ENCODE peak calls at places on chromosomes 4 and X, in eight cellular contexts. One of them, this sample, is unnamed.

GRCh38 chr4:24734511-24734910 is 60.9 kb upstream of the SOD3 start:
- DNase-seq in fibroblast of lung: peak; percentile 51
- DNase-seq in H9: no peak
- DNase-seq in keratinocyte: no peak
- DNase-seq in H1: peak; percentile 2
- DNase-seq in HCT116: no peak
- DNase-seq in PC-9: no peak
- DNase-seq in mammary epithelial cell: no peak
- DNase-seq in this sample: no peak

GRCh38 chrX:136170109-136170800 is 22.9 kb downstream of the FHL1 start:
- DNase-seq in fibroblast of lung: peak; percentile 45
- DNase-seq in H9: no peak
- DNase-seq in keratinocyte: no peak
- DNase-seq in H1: no peak
- DNase-seq in HCT116: no peak
- DNase-seq in PC-9: no peak
- DNase-seq in mammary epithelial cell: no peak
- DNase-seq in this sample: no peak

GRCh38 chr4:22099896-22100295 is 151.3 kb upstream of the KCNIP4 start:
- DNase-seq in fibroblast of lung: peak; percentile 73
- DNase-seq in H9: no peak
- DNase-seq in keratinocyte: no peak
- DNase-seq in H1: no peak
- DNase-seq in HCT116: no peak
- DNase-seq in PC-9: no peak
- DNase-seq in mammary epithelial cell: peak; percentile 55
- DNase-seq in this sample: no peak

GRCh38 chr4:632926-633325 is 7.6 kb downstream of the PDE6B start:
- DNase-seq in fibroblast of lung: no peak
- DNase-seq in H9: no peak
- DNase-seq in keratinocyte: no peak
- DNase-seq in H1: no peak
- DNase-seq in HCT116: no peak
- DNase-seq in PC-9: no peak
- DNase-seq in mammary epithelial cell: no peak
- DNase-seq in this sample: no peak

GRCh38 chr4:39048291-39048690 is 13.7 kb upstream of the KLHL5 start:
- DNase-seq in fibroblast of lung: no peak
- DNase-seq in H9: no peak
- DNase-seq in keratinocyte: no peak
- DNase-seq in H1: no peak
- DNase-seq in HCT116: no peak
- DNase-seq in PC-9: no peak
- DNase-seq in mammary epithelial cell: no peak
- DNase-seq in this sample: no peak

GRCh38 chr4:109728385-109728784 is 1.5 kb downstream of the PLA2G12A start:
- DNase-seq in fibroblast of lung: no peak
- DNase-seq in H9: no peak
- DNase-seq in keratinocyte: no peak
- DNase-seq in H1: no peak
- DNase-seq in HCT116: no peak
- DNase-seq in PC-9: no peak
- DNase-seq in mammary epithelial cell: no peak
- DNase-seq in this sample: no peak

GRCh38 chr4:43943998-43944397 is 504.6 kb downstream of the KCTD8 start:
- DNase-seq in fibroblast of lung: no peak
- DNase-seq in H9: no peak
- DNase-seq in keratinocyte: no peak
- DNase-seq in H1: no peak
- DNase-seq in HCT116: no peak
- DNase-seq in PC-9: no peak
- DNase-seq in mammary epithelial cell: no peak
- DNase-seq in this sample: no peak

GRCh38 chrX:10104958-10105658 is 51.7 kb upstream of the CLCN4 start:
- DNase-seq in fibroblast of lung: no peak
- DNase-seq in H9: no peak
- DNase-seq in keratinocyte: no peak
- DNase-seq in H1: no peak
- DNase-seq in HCT116: no peak
- DNase-seq in PC-9: no peak
- DNase-seq in mammary epithelial cell: no peak
- DNase-seq in this sample: no peak

GRCh38 chrX:10620121-10620699 is at the start of gene MID1:
- DNase-seq in fibroblast of lung: peak; percentile 85
- DNase-seq in H9: peak; percentile 82
- DNase-seq in keratinocyte: no peak
- DNase-seq in H1: peak; percentile 60
- DNase-seq in HCT116: peak; percentile 55
- DNase-seq in PC-9: peak; percentile 71
- DNase-seq in mammary epithelial cell: peak; percentile 79
- DNase-seq in this sample: no peak

GRCh38 chr4:98446499-98447375 is 185.6 kb downstream of the RAP1GDS1 start:
- DNase-seq in fibroblast of lung: peak; percentile 96
- DNase-seq in H9: no peak
- DNase-seq in keratinocyte: peak; percentile 36
- DNase-seq in H1: no peak
- DNase-seq in HCT116: no peak
- DNase-seq in PC-9: no peak
- DNase-seq in mammary epithelial cell: peak; percentile 94
- DNase-seq in this sample: peak; percentile 89

GRCh38 chr4:181161669-181162068 is 1081.5 kb upstream of the TENM3 start:
- DNase-seq in fibroblast of lung: peak; percentile 71
- DNase-seq in H9: no peak
- DNase-seq in keratinocyte: no peak
- DNase-seq in H1: no peak
- DNase-seq in HCT116: no peak
- DNase-seq in PC-9: no peak
- DNase-seq in mammary epithelial cell: no peak
- DNase-seq in this sample: no peak

GRCh38 chr4:91826186-91826585 is 477.6 kb upstream of the GRID2 start:
- DNase-seq in fibroblast of lung: peak; percentile 68
- DNase-seq in H9: no peak
- DNase-seq in keratinocyte: peak; percentile 26
- DNase-seq in H1: no peak
- DNase-seq in HCT116: no peak
- DNase-seq in PC-9: peak; percentile 29
- DNase-seq in mammary epithelial cell: peak; percentile 87
- DNase-seq in this sample: no peak

GRCh38 chr4:16264798-16265197 is 38.5 kb upstream of the TAPT1 start:
- DNase-seq in fibroblast of lung: peak; percentile 39
- DNase-seq in H9: no peak
- DNase-seq in keratinocyte: no peak
- DNase-seq in H1: no peak
- DNase-seq in HCT116: peak; percentile 35
- DNase-seq in PC-9: no peak
- DNase-seq in mammary epithelial cell: peak; percentile 24
- DNase-seq in this sample: no peak

GRCh38 chrX:1289535-1289934 is 20.9 kb downstream of the CSF2RA start:
- DNase-seq in fibroblast of lung: no peak
- DNase-seq in H9: no peak
- DNase-seq in keratinocyte: no peak
- DNase-seq in H1: no peak
- DNase-seq in HCT116: no peak
- DNase-seq in PC-9: no peak
- DNase-seq in mammary epithelial cell: no peak
- DNase-seq in this sample: no peak
- H2AFZ ChIP-seq in fibroblast of lung: no peak overlapping the region
- H2AFZ ChIP-seq in H9: no peak overlapping the region
- H2AFZ ChIP-seq in keratinocyte: no peak overlapping the region
- H2AFZ ChIP-seq in H1: no peak overlapping the region
- H2AFZ ChIP-seq in HCT116: no peak overlapping the region
- H2AFZ ChIP-seq in PC-9: no peak overlapping the region
- H2AFZ ChIP-seq in mammary epithelial cell: no peak overlapping the region
- H2AFZ ChIP-seq in this sample: no peak overlapping the region

GRCh38 chr4:78707268-78707667 is 68.9 kb upstream of the BMP2K start:
- DNase-seq in fibroblast of lung: no peak
- DNase-seq in H9: no peak
- DNase-seq in keratinocyte: no peak
- DNase-seq in H1: no peak
- DNase-seq in HCT116: no peak
- DNase-seq in PC-9: no peak
- DNase-seq in mammary epithelial cell: no peak
- DNase-seq in this sample: no peak

GRCh38 chr4:78703079-78703478 is 73.1 kb upstream of the BMP2K start:
- DNase-seq in fibroblast of lung: no peak
- DNase-seq in H9: no peak
- DNase-seq in keratinocyte: no peak
- DNase-seq in H1: no peak
- DNase-seq in HCT116: no peak
- DNase-seq in PC-9: no peak
- DNase-seq in mammary epithelial cell: no peak
- DNase-seq in this sample: no peak

GRCh38 chr4:78706302-78706701 is 69.8 kb upstream of the BMP2K start:
- DNase-seq in fibroblast of lung: peak; percentile 19
- DNase-seq in H9: peak; percentile 49
- DNase-seq in keratinocyte: no peak
- DNase-seq in H1: no peak
- DNase-seq in HCT116: no peak
- DNase-seq in PC-9: peak; percentile 15
- DNase-seq in mammary epithelial cell: no peak
- DNase-seq in this sample: no peak

GRCh38 chr4:78704981-78705757 is 71.0 kb upstream of the BMP2K start:
- DNase-seq in fibroblast of lung: peak; percentile 80
- DNase-seq in H9: no peak
- DNase-seq in keratinocyte: peak; percentile 79
- DNase-seq in H1: no peak
- DNase-seq in HCT116: no peak
- DNase-seq in PC-9: peak; percentile 6
- DNase-seq in mammary epithelial cell: peak; percentile 58
- DNase-seq in this sample: no peak

DNA sequence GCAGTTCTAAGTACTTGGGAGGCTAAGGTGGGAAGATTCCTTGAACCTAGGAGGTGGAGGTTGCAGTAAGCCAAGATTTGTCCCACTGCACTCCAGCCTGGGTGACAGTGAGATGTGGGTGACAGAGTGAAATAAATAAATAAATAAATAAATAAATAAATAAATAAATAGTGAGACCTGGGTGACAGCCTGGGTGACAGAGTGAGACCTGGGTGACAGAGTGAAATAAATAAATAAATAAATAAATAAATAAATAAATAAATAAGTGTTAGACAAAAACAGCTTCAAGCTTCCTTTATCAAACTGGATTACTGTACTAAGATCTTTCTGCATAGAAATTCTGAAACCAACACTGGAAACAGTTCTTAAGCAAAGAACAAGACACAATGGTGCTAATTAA is 71.8 kb upstream of the BMP2K start:
- DNase-seq in fibroblast of lung: no peak
- DNase-seq in H9: no peak
- DNase-seq in keratinocyte: no peak
- DNase-seq in H1: no peak
- DNase-seq in HCT116: no peak
- DNase-seq in PC-9: no peak
- DNase-seq in mammary epithelial cell: no peak
- DNase-seq in this sample: no peak
- H3K27ac ChIP-seq in fibroblast of lung: no peak overlapping the region
- H3K27ac ChIP-seq in H9: no peak overlapping the region
- H3K27ac ChIP-seq in keratinocyte: no peak overlapping the region
- H3K27ac ChIP-seq in H1: no peak overlapping the region
- H3K27ac ChIP-seq in HCT116: no peak overlapping the region
- H3K27ac ChIP-seq in PC-9: no peak overlapping the region
- H3K27ac ChIP-seq in mammary epithelial cell: no peak overlapping the region
- H3K27ac ChIP-seq in this sample: no peak overlapping the region

GRCh38 chrX:39894626-39895025 is 203.1 kb downstream of the BCOR start:
- DNase-seq in fibroblast of lung: no peak
- DNase-seq in H9: no peak
- DNase-seq in keratinocyte: no peak
- DNase-seq in H1: no peak
- DNase-seq in HCT116: no peak
- DNase-seq in PC-9: no peak
- DNase-seq in mammary epithelial cell: no peak
- DNase-seq in this sample: no peak
- H2AFZ ChIP-seq in fibroblast of lung: no peak overlapping the region
- H2AFZ ChIP-seq in H9: no peak overlapping the region
- H2AFZ ChIP-seq in keratinocyte: no peak overlapping the region
- H2AFZ ChIP-seq in H1: no peak overlapping the region
- H2AFZ ChIP-seq in HCT116: no peak overlapping the region
- H2AFZ ChIP-seq in PC-9: no peak overlapping the region
- H2AFZ ChIP-seq in mammary epithelial cell: no peak overlapping the region
- H2AFZ ChIP-seq in this sample: no peak overlapping the region

DNA sequence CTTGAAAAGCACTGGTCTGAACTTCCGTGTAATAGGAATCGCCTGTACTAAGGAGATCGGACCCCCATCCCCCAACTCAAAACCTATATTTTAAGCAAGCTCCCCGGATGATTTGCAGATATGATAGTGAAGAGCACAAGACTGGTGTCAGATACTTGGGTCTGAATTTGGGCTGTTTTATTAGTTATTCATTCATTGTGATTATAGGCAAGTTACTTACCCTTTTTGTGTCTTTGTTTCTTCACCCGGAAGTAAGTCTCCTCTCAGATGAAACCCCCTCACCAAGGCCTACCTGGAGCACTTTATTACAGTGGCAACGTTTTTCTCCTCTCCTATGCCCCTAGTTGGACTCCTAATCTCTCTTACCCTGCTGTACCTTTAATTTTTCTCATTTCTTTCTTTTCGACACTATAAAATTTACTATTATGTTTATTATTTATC is 17.4 kb downstream of the STAP1 start:
- DNase-seq in fibroblast of lung: no peak
- DNase-seq in H9: no peak
- DNase-seq in keratinocyte: no peak
- DNase-seq in H1: no peak
- DNase-seq in HCT116: no peak
- DNase-seq in PC-9: no peak
- DNase-seq in mammary epithelial cell: no peak
- DNase-seq in this sample: no peak
- H3K27ac ChIP-seq in fibroblast of lung: no peak overlapping the region
- H3K27ac ChIP-seq in H9: no peak overlapping the region
- H3K27ac ChIP-seq in keratinocyte: no peak overlapping the region
- H3K27ac ChIP-seq in H1: no peak overlapping the region
- H3K27ac ChIP-seq in HCT116: no peak overlapping the region
- H3K27ac ChIP-seq in PC-9: no peak overlapping the region
- H3K27ac ChIP-seq in mammary epithelial cell: no peak overlapping the region
- H3K27ac ChIP-seq in this sample: no peak overlapping the region

GRCh38 chr4:128525939-128526630 is 238.5 kb upstream of the PGRMC2 start:
- DNase-seq in fibroblast of lung: peak; percentile 56
- DNase-seq in H9: no peak
- DNase-seq in keratinocyte: no peak
- DNase-seq in H1: no peak
- DNase-seq in HCT116: no peak
- DNase-seq in PC-9: peak; percentile 24
- DNase-seq in mammary epithelial cell: peak; percentile 43
- DNase-seq in this sample: no peak
- H2AFZ ChIP-seq in fibroblast of lung: no peak overlapping the region
- H2AFZ ChIP-seq in H9: no peak overlapping the region
- H2AFZ ChIP-seq in keratinocyte: no peak overlapping the region
- H2AFZ ChIP-seq in H1: no peak overlapping the region
- H2AFZ ChIP-seq in HCT116: peak overlapping the region; percentile 57
- H2AFZ ChIP-seq in PC-9: no peak overlapping the region
- H2AFZ ChIP-seq in mammary epithelial cell: peak overlapping the region; percentile 25
- H2AFZ ChIP-seq in this sample: no peak overlapping the region

DNA sequence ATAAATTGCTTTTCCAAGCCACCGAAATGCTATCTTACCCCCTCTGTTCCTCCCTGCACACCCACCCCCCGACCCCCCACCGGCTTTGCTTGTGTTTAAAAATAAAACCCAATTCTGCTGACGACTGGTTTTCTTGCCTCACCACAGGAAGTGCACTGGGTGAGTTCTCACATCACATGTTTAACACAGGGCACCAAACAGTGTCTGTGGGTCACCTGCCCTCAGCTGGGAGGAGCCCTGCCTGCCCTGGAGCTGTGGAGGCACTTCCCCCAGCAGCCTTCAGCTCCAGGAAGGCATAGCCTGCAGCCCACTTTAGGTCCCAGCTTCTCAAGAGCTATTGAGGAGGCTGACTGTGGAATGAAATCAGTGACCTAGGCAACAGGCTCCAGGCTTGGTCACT is 8.8 kb downstream of the TMEM255A start:
- DNase-seq in fibroblast of lung: no peak
- DNase-seq in H9: peak; percentile 46
- DNase-seq in keratinocyte: no peak
- DNase-seq in H1: no peak
- DNase-seq in HCT116: no peak
- DNase-seq in PC-9: no peak
- DNase-seq in mammary epithelial cell: peak; percentile 6
- DNase-seq in this sample: peak; percentile 56
- H3K27ac ChIP-seq in fibroblast of lung: no peak overlapping the region
- H3K27ac ChIP-seq in H9: no peak overlapping the region
- H3K27ac ChIP-seq in keratinocyte: no peak overlapping the region
- H3K27ac ChIP-seq in H1: no peak overlapping the region
- H3K27ac ChIP-seq in HCT116: no peak overlapping the region
- H3K27ac ChIP-seq in PC-9: no peak overlapping the region
- H3K27ac ChIP-seq in mammary epithelial cell: no peak overlapping the region
- H3K27ac ChIP-seq in this sample: no peak overlapping the region

This sample was measured in DND-41.